ENCODE peak calls at places on chromosome 18, in eight cellular contexts. U is neural progenitor cell, L is Karpas-422, O is MM.1S, F is HepG2, W is H1, V is kidney, A is K562. E is an unnamed sample.
A peak's percentile ranks its signal among the peaks of the same experiment; 100 is the strongest.

GRCh38 chr18:73924836-73925235 is 222.8 kb downstream of the FBXO15 start:
- DNase-seq in A (no peak), U (no peak), F (no peak), V (no peak), O (no peak), L (no peak), W (no peak), E (no peak)

GRCh38 chr18:23735021-23735464 is 45.8 kb downstream of the LAMA3 start:
- DNase-seq in U (no peak), W (no peak), V (no peak), A (no peak), L (no peak), F (no peak), O (no peak), E (peak; percentile 35)

GRCh38 chr18:79335833-79336360 is 59.8 kb upstream of the NFATC1 start:
- DNase-seq in L (no peak), W (no peak), V (no peak), A (no peak), O (no peak), U (no peak), F (no peak), E (no peak)

GRCh38 chr18:28088477-28088876 is 88.5 kb downstream of the CDH2 start:
- DNase-seq in F (no peak), V (no peak), U (peak; percentile 54), L (no peak), O (no peak), W (peak; percentile 51), A (no peak), E (no peak)

GRCh38 chr18:46917808-46918600 is 602 bp downstream of the KATNAL2 start:
- DNase-seq in W (peak; percentile 47), U (peak; percentile 48), O (no peak), L (peak; percentile 89), A (peak; percentile 29), F (no peak), V (no peak), E (peak; percentile 61)

GRCh38 chr18:29853126-29853525 is 1189.4 kb downstream of the DSC3 start:
- DNase-seq in A (no peak), L (no peak), O (no peak), V (no peak), U (no peak), F (no peak), W (no peak), E (no peak)

GRCh38 chr18:3665780-3666525 is 216.0 kb downstream of the TGIF1 start:
- DNase-seq in U (peak; percentile 95), F (peak; percentile 99), V (peak; percentile 86), L (peak; percentile 89), W (peak; percentile 81), A (peak; percentile 86), O (peak; percentile 66), E (peak; percentile 91)

GRCh38 chr18:29154196-29154757 is 977.3 kb upstream of the CDH2 start:
- DNase-seq in U (no peak), V (no peak), F (no peak), W (no peak), L (no peak), O (no peak), A (no peak), E (no peak)

GRCh38 chr18:29892960-29893558 is 1149.5 kb downstream of the DSC3 start:
- DNase-seq in U (peak; percentile 16), A (peak; percentile 8), F (no peak), W (no peak), L (peak; percentile 62), V (no peak), O (peak; percentile 12), E (no peak)

GRCh38 chr18:68417166-68417776 is 297.6 kb downstream of the TMX3 start:
- DNase-seq in F (no peak), O (no peak), U (no peak), A (no peak), W (no peak), V (no peak), L (no peak), E (no peak)

GRCh38 chr18:78561757-78562445 is 417.7 kb upstream of the SALL3 start:
- DNase-seq in O (no peak), V (no peak), U (peak; percentile 56), L (no peak), A (no peak), F (no peak), W (no peak), E (no peak)

GRCh38 chr18:46388295-46388694 is 268.7 kb downstream of the LOXHD1 start:
- DNase-seq in O (no peak), V (peak; percentile 34), U (no peak), A (no peak), F (no peak), W (no peak), L (no peak), E (no peak)

GRCh38 chr18:25457636-25458035 is 105.7 kb upstream of the ZNF521 start:
- DNase-seq in F (no peak), W (no peak), A (no peak), L (no peak), V (no peak), O (no peak), U (no peak), E (no peak)

GRCh38 chr18:79583984-79584401 is 95.6 kb upstream of the CTDP1 start:
- DNase-seq in W (no peak), O (no peak), U (no peak), V (peak; percentile 42), A (no peak), F (no peak), L (no peak), E (no peak)

GRCh38 chr18:56256659-56257058 is 381.7 kb downstream of the TXNL1 start:
- DNase-seq in V (no peak), L (no peak), O (no peak), U (no peak), A (no peak), F (no peak), W (no peak), E (no peak)

GRCh38 chr18:42374961-42375360 is 419.9 kb downstream of the PIK3C3 start:
- DNase-seq in W (no peak), O (no peak), A (no peak), U (no peak), F (no peak), L (no peak), V (no peak), E (no peak)

GRCh38 chr18:46169464-46169941 is 65.3 kb downstream of the HAUS1 start:
- DNase-seq in A (no peak), U (no peak), O (no peak), V (no peak), F (peak; percentile 58), W (no peak), L (no peak), E (no peak)

GRCh38 chr18:53070706-53071105 is 730.7 kb downstream of the DCC start:
- DNase-seq in L (no peak), A (no peak), V (no peak), O (no peak), W (no peak), U (no peak), F (no peak), E (no peak)

GRCh38 chr18:58315739-58316215 is 271.8 kb downstream of the NEDD4L start:
- DNase-seq in L (no peak), F (peak; percentile 93), U (no peak), V (no peak), A (no peak), W (no peak), O (no peak), E (peak; percentile 61)
- H3K4me1 ChIP-seq in L (no peaks in the 10 kb centered on the region), F (peaks cover 80% of the 10 kb centered on the region), U (no peaks in the 10 kb centered on the region), V (peaks cover 21% of the 10 kb centered on the region), A (no peaks in the 10 kb centered on the region), W (peaks cover 7% of the 10 kb centered on the region), O (no peaks in the 10 kb centered on the region), E (peaks cover 20% of the 10 kb centered on the region)

GRCh38 chr18:48217306-48218250 is 191.6 kb downstream of the ZBTB7C start:
- DNase-seq in U (no peak), W (no peak), F (no peak), O (no peak), A (no peak), V (no peak), L (no peak), E (no peak)
- H3K27ac ChIP-seq in U (no peak overlapping the region), W (no peak overlapping the region), F (no peak overlapping the region), O (no peak overlapping the region), A (no peak overlapping the region), V (no peak overlapping the region), L (no peak overlapping the region), E (no peak overlapping the region)

GRCh38 chr18:11995445-11996189 is 14.3 kb downstream of the IMPA2 start:
- DNase-seq in F (peak; percentile 75), W (no peak), L (peak; percentile 80), V (peak; percentile 88), A (peak; percentile 65), O (peak; percentile 55), U (peak; percentile 80), E (peak; percentile 84)
- H3K9ac ChIP-seq in F (peak overlapping the region; percentile 48), W (no peak overlapping the region), L (no peak overlapping the region), V (peak overlapping the region; percentile 75), A (no peak overlapping the region), O (no peak overlapping the region), U (no peak overlapping the region), E (peak overlapping the region; percentile 52)

DNA sequence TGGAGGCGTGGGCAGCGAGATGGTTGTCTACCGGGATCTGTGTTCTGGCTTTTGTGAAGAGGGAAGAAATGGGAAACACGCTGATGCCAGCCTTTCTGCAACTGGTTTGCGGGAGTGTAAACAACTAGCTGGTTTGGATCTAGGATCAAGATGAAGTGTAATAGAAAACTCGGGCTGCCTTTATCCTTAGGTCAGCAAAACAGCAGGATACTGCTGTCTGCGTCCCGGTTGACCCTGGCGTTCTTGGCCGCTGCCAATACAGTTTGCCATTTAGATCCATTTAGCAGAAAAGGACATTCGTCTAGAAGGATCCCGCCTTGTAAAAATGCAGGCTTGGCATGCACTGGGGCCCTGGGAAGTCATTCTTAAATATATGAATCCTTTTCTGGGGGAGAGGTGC is 42.0 kb downstream of the RAB31 start:
- DNase-seq in L (no peak), W (no peak), O (no peak), U (no peak), A (no peak), V (no peak), F (no peak), E (no peak)
- H3K4me1 ChIP-seq in L (no peaks in the 10 kb centered on the region), W (no peaks in the 10 kb centered on the region), O (no peaks in the 10 kb centered on the region), U (no peaks in the 10 kb centered on the region), A (no peaks in the 10 kb centered on the region), V (no peaks in the 10 kb centered on the region), F (no peaks in the 10 kb centered on the region), E (no peaks in the 10 kb centered on the region)

GRCh38 chr18:22034276-22034675 is 135.1 kb upstream of the GATA6 start:
- DNase-seq in F (no peak), O (no peak), L (no peak), W (no peak), A (no peak), U (no peak), V (no peak), E (no peak)
- H3K27ac ChIP-seq in F (no peak overlapping the region), O (no peak overlapping the region), L (no peak overlapping the region), W (no peak overlapping the region), A (no peak overlapping the region), U (peak overlapping the region; percentile 96), V (no peak overlapping the region), E (no peak overlapping the region)

DNA sequence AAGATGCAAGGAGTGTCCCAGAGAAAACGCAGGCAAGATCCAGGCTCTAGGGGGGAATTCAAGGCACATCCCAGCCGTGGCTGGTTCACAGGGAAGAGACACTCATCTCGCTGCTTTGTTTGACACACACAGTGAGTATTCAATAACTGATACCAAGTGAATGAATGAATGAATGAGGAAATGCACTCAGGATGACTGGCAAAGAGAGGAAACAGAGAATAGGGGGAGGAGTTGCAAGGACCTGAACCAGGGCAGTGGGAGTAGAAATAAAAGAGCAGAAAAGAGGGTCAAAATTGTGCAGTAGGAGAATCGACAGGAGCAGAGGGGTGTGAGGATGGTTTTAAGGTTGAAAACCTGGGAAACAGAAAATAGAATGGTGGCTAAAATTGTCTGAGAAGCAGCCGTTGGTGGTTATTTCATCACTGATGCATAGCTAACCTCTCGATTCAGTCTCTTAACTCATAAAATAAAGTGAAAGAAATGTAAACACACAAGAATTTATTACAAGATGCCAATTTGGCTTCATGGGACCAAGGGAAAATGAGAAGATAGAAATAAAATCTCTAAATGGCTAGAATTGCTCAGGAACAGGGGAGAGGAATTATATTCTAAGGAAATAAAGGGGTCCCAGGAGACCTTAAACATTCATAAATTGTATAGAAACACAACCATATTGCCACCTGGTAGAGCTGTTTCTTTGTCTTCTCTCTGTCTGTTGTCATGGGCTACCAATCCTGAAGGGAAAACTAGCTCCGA is 63.9 kb upstream of the PHLPP1 start:
- DNase-seq in F (no peak), V (no peak), U (no peak), A (no peak), O (no peak), L (no peak), W (no peak), E (no peak)
- H3K9ac ChIP-seq in F (no peak overlapping the region), V (no peak overlapping the region), U (no peak overlapping the region), A (no peak overlapping the region), O (no peak overlapping the region), L (peak overlapping the region; percentile 42), W (no peak overlapping the region), E (no peak overlapping the region)

E was measured in colonic mucosa.